ENCODE peak calls at places on chromosome 19, in seven cellular contexts. V is lower leg skin, C is tibial artery, F is HCT116, I is brain microvascular endothelial cell, G is progenitor cell of endocrine pancreas, X is omental fat pad. Q is an unnamed sample.

GRCh38 chr19:41993612-41994483 is at the start of gene ATP1A3:
- DNase-seq in V (no peak), C (no peak), F (peak; percentile 31), I (peak; percentile 20), G (no peak), X (no peak), Q (no peak)

GRCh38 chr19:42366676-42367075 is 23.4 kb downstream of the CNFN start:
- DNase-seq in V (no peak), C (no peak), F (no peak), I (no peak), G (no peak), X (no peak), Q (no peak)

GRCh38 chr19:49857834-49858590 is 7.1 kb downstream of the PTOV1 start:
- DNase-seq in V (peak; percentile 84), C (no peak), F (no peak), I (no peak), G (no peak), X (no peak), Q (no peak)

GRCh38 chr19:47464619-47465018 is 7.1 kb downstream of the SLC8A2 start:
- DNase-seq in V (no peak), C (no peak), F (no peak), I (no peak), G (no peak), X (no peak), Q (no peak)

GRCh38 chr19:39390460-39390758 is 497 bp downstream of the PAF1 start:
- DNase-seq in V (peak; percentile 95), C (no peak), F (peak; percentile 84), I (no peak), G (no peak), X (no peak), Q (no peak)

GRCh38 chr19:39180749-39181148 is 16.0 kb upstream of the NCCRP1 start:
- DNase-seq in V (peak; percentile 83), C (no peak), F (no peak), I (no peak), G (no peak), X (no peak), Q (no peak)

GRCh38 chr19:9917322-9917721 is 19.0 kb downstream of the OLFM2 start:
- DNase-seq in V (no peak), C (no peak), F (peak; percentile 42), I (peak; percentile 66), G (no peak), X (no peak), Q (no peak)

GRCh38 chr19:16470911-16471811 is 609 bp downstream of the EPS15L1 start:
- DNase-seq in V (peak; percentile 89), C (no peak), F (no peak), I (no peak), G (no peak), X (peak; percentile 39), Q (no peak)

GRCh38 chr19:18629166-18630088 is 7.4 kb upstream of the KLHL26 start:
- DNase-seq in V (peak; percentile 88), C (peak; percentile 80), F (no peak), I (no peak), G (no peak), X (no peak), Q (no peak)

GRCh38 chr19:35216833-35217707 is 11.5 kb downstream of the FAM187B start:
- DNase-seq in V (peak; percentile 79), C (no peak), F (no peak), I (no peak), G (no peak), X (no peak), Q (no peak)

GRCh38 chr19:1884719-1885334 is 469 bp downstream of the ABHD17A start:
- DNase-seq in V (no peak), C (peak; percentile 70), F (no peak), I (no peak), G (no peak), X (no peak), Q (no peak)

GRCh38 chr19:39416626-39417120 is 4.2 kb downstream of the PLEKHG2 start:
- DNase-seq in V (no peak), C (peak; percentile 67), F (no peak), I (no peak), G (no peak), X (no peak), Q (no peak)

GRCh38 chr19:58033741-58034475 is at the start of gene ZSCAN1:
- DNase-seq in V (peak; percentile 87), C (peak; percentile 75), F (no peak), I (peak; percentile 84), G (peak; percentile 83), X (peak; percentile 38), Q (no peak)

GRCh38 chr19:39236527-39236926 is 8.3 kb downstream of the IFNL3 start:
- DNase-seq in V (no peak), C (no peak), F (no peak), I (no peak), G (no peak), X (no peak), Q (no peak)

GRCh38 chr19:46426506-46427162 is 2.1 kb downstream of the PNMA8C start:
- DNase-seq in V (no peak), C (peak; percentile 86), F (no peak), I (peak; percentile 56), G (peak; percentile 71), X (no peak), Q (no peak)

GRCh38 chr19:19386373-19386869 is 19.1 kb upstream of the GATAD2A start:
- DNase-seq in V (no peak), C (no peak), F (no peak), I (no peak), G (no peak), X (no peak), Q (no peak)

GRCh38 chr19:18672606-18673337 is 10.7 kb upstream of the CRTC1 start:
- DNase-seq in V (no peak), C (peak; percentile 94), F (no peak), I (no peak), G (no peak), X (no peak), Q (no peak)

GRCh38 chr19:11041966-11042627 is 47.2 kb upstream of the LDLR start:
- DNase-seq in V (no peak), C (no peak), F (no peak), I (no peak), G (no peak), X (no peak), Q (no peak)

GRCh38 chr19:18529782-18530181 is 7.9 kb upstream of the ELL start:
- DNase-seq in V (no peak), C (no peak), F (no peak), I (no peak), G (no peak), X (no peak), Q (no peak)

GRCh38 chr19:52993342-52994178 is 20.2 kb upstream of the ERVV-1 start:
- DNase-seq in V (peak; percentile 95), C (peak; percentile 89), F (peak; percentile 32), I (peak; percentile 81), G (peak; percentile 89), X (peak; percentile 55), Q (no peak)
- TF ChIP-seq CTCF in V (no peak), C (peak; percentile 52), F (no peak), I (peak; percentile 60), G (peak; percentile 83), X (peak; percentile 15), Q (peak; percentile 47)

GRCh38 chr19:33396701-33397535 is 23.4 kb downstream of the CEBPG start:
- DNase-seq in V (no peak), C (peak; percentile 60), F (no peak), I (no peak), G (no peak), X (no peak), Q (no peak)
- TF ChIP-seq CTCF in V (no peak), C (no peak), F (no peak), I (no peak), G (no peak), X (no peak), Q (no peak)

GRCh38 chr19:30001794-30002193 is 59.8 kb downstream of the URI1 start:
- DNase-seq in V (no peak), C (no peak), F (no peak), I (peak; percentile 4), G (no peak), X (no peak), Q (no peak)
- TF ChIP-seq CTCF in V (no peak), C (no peak), F (peak; percentile 35), I (peak; percentile 60), G (peak; percentile 31), X (no peak), Q (no peak)

GRCh38 chr19:6023936-6024335 is 46.0 kb upstream of the RANBP3 start:
- DNase-seq in V (no peak), C (no peak), F (no peak), I (no peak), G (no peak), X (no peak), Q (no peak)

GRCh38 chr19:6030214-6030507 is 52.2 kb upstream of the RANBP3 start:
- DNase-seq in V (no peak), C (no peak), F (no peak), I (peak; percentile 77), G (no peak), X (no peak), Q (no peak)

GRCh38 chr19:6022570-6023049 is 44.7 kb upstream of the RANBP3 start:
- DNase-seq in V (no peak), C (no peak), F (no peak), I (no peak), G (no peak), X (no peak), Q (no peak)

GRCh38 chr19:6023085-6023682 is 45.2 kb upstream of the RANBP3 start:
- DNase-seq in V (no peak), C (no peak), F (no peak), I (peak; percentile 34), G (no peak), X (no peak), Q (no peak)

GRCh38 chr19:6026390-6026897 is 48.5 kb upstream of the RANBP3 start:
- DNase-seq in V (peak; percentile 48), C (peak; percentile 16), F (no peak), I (no peak), G (no peak), X (no peak), Q (no peak)
- TF ChIP-seq CTCF in V (no peak), C (no peak), F (no peak), I (no peak), G (no peak), X (no peak), Q (no peak)

GRCh38 chr19:8306235-8307054 is 1.7 kb downstream of the CD320 start:
- DNase-seq in V (peak; percentile 87), C (peak; percentile 64), F (no peak), I (no peak), G (peak; percentile 7), X (no peak), Q (no peak)

GRCh38 chr19:8305798-8306197 is 2.4 kb downstream of the CD320 start:
- DNase-seq in V (peak; percentile 53), C (peak; percentile 28), F (no peak), I (no peak), G (peak; percentile 5), X (no peak), Q (no peak)

GRCh38 chr19:8307965-8308866 is at the start of gene CD320:
- DNase-seq in V (peak; percentile 97), C (peak; percentile 93), F (peak; percentile 84), I (peak; percentile 83), G (peak; percentile 78), X (peak; percentile 81), Q (no peak)

GRCh38 chr19:8308891-8309291 is 733 bp upstream of the CD320 start:
- DNase-seq in V (peak; percentile 72), C (peak; percentile 56), F (no peak), I (no peak), G (peak; percentile 3), X (peak; percentile 22), Q (no peak)

GRCh38 chr19:8307400-8307964 is 676 bp downstream of the CD320 start:
- DNase-seq in V (peak; percentile 86), C (peak; percentile 66), F (no peak), I (no peak), G (peak; percentile 9), X (peak; percentile 21), Q (no peak)
- TF ChIP-seq CTCF in V (no peak), C (no peak), F (no peak), I (peak; percentile 7), G (peak; percentile 30), X (no peak), Q (no peak)

Q was measured in esophagus squamous epithelium.